ENCODE peak calls at places on chromosomes 12 and 14, in five cellular contexts. K is aorta; T is substantia nigra; Z is MCF 10A; A is activated CD4-positive, alpha-beta T cell treated with anti-CD3 and anti-CD28 coated beads, Interleukin-2, amount 50 U/mL, for 48 hours. N is an unnamed sample.
A peak's percentile ranks its signal among the peaks of the same experiment; 100 is the strongest.

GRCh38 chr12:24943947-24944597 is 4.8 kb downstream of the BCAT1 start:
- DNase-seq in K (no peak), T (no peak), Z (no peak), A (no peak), N (no peak)

GRCh38 chr12:42691991-42692557 is 102.5 kb upstream of the PRICKLE1 start:
- DNase-seq in K (no peak), T (no peak), Z (no peak), A (no peak), N (no peak)

GRCh38 chr12:57551637-57552305 is 1.9 kb downstream of the KIF5A start:
- DNase-seq in K (no peak), T (no peak), Z (no peak), A (no peak), N (no peak)

GRCh38 chr12:101050631-101051030 is 159.4 kb downstream of the SLC5A8 start:
- DNase-seq in K (no peak), T (no peak), Z (no peak), A (no peak), N (no peak)

GRCh38 chr14:72053662-72054061 is 121.4 kb downstream of the RGS6 start:
- DNase-seq in K (no peak), T (no peak), Z (no peak), A (no peak), N (no peak)

GRCh38 chr14:62696969-62697328 is 348.3 kb downstream of the KCNH5 start:
- DNase-seq in K (no peak), T (no peak), Z (no peak), A (no peak), N (no peak)

GRCh38 chr14:79044894-79045624 is 874.9 kb downstream of the NRXN3 start:
- DNase-seq in K (no peak), T (no peak), Z (peak; percentile 97), A (no peak), N (peak; percentile 10)

GRCh38 chr12:71900091-71900490 is 38.6 kb upstream of the TPH2 start:
- DNase-seq in K (no peak), T (no peak), Z (peak; percentile 21), A (no peak), N (no peak)

GRCh38 chr12:10722905-10723866 is at the start of gene YBX3:
- DNase-seq in K (peak; percentile 93), T (peak; percentile 67), Z (peak; percentile 91), A (peak; percentile 65), N (peak; percentile 90)

GRCh38 chr12:82412246-82412645 is 53.9 kb downstream of the METTL25 start:
- DNase-seq in K (no peak), T (no peak), Z (peak; percentile 37), A (no peak), N (no peak)

GRCh38 chr14:104801284-104802119 is 601 bp downstream of the ZBTB42 start:
- DNase-seq in K (peak; percentile 44), T (no peak), Z (no peak), A (no peak), N (peak; percentile 56)

GRCh38 chr14:104295681-104296387 is 157.4 kb downstream of the KIF26A start:
- DNase-seq in K (peak; percentile 25), T (no peak), Z (no peak), A (no peak), N (peak; percentile 43)

GRCh38 chr14:99378782-99379214 is 101.9 kb downstream of the SETD3 start:
- DNase-seq in K (no peak), T (no peak), Z (peak; percentile 72), A (no peak), N (no peak)

GRCh38 chr14:57302883-57303282 is 34.1 kb downstream of the AP5M1 start:
- DNase-seq in K (no peak), T (no peak), Z (peak; percentile 32), A (no peak), N (no peak)

GRCh38 chr12:3554547-3555115 is 63.6 kb downstream of the PRMT8 start:
- DNase-seq in K (no peak), T (no peak), Z (no peak), A (no peak), N (no peak)

GRCh38 chr14:23483216-23483854 is 13.8 kb downstream of the NGDN start:
- DNase-seq in K (no peak), T (peak; percentile 81), Z (peak; percentile 2), A (peak; percentile 8), N (no peak)

GRCh38 chr12:101935769-101936741 is 58.7 kb downstream of the DRAM1 start:
- DNase-seq in K (peak; percentile 56), T (no peak), Z (peak; percentile 91), A (peak; percentile 10), N (no peak)

GRCh38 chr14:100192250-100192671 is 32.8 kb upstream of the DEGS2 start:
- DNase-seq in K (peak; percentile 54), T (peak; percentile 32), Z (no peak), A (no peak), N (peak; percentile 58)

GRCh38 chr12:130568041-130568440 is 148.1 kb downstream of the RIMBP2 start:
- DNase-seq in K (no peak), T (no peak), Z (no peak), A (no peak), N (no peak)

GRCh38 chr12:62898568-62898967 is 36.4 kb downstream of the PPM1H start:
- DNase-seq in K (no peak), T (no peak), Z (peak; percentile 6), A (no peak), N (no peak)

GRCh38 chr12:105257321-105257728 is 21.4 kb upstream of the APPL2 start:
- DNase-seq in K (no peak), T (no peak), Z (peak; percentile 77), A (no peak), N (no peak)

GRCh38 chr14:90624228-90624627 is 192.0 kb downstream of the TTC7B start:
- DNase-seq in K (peak; percentile 84), T (no peak), Z (peak; percentile 94), A (no peak), N (no peak)

GRCh38 chr14:65070710-65071033 is 31.6 kb downstream of the MAX start:
- DNase-seq in K (no peak), T (peak; percentile 69), Z (no peak), A (no peak), N (no peak)

GRCh38 chr12:95545731-95546490 is 5.4 kb downstream of the USP44 start:
- DNase-seq in K (no peak), T (no peak), Z (no peak), A (no peak), N (no peak)

GRCh38 chr14:31858868-31859267 is 218.2 kb upstream of the ARHGAP5 start:
- DNase-seq in K (no peak), T (no peak), Z (peak; percentile 2), A (no peak), N (no peak)

GRCh38 chr14:99261916-99262787 is 9.8 kb downstream of the BCL11B start:
- DNase-seq in K (no peak), T (no peak), Z (no peak), A (peak; percentile 78), N (no peak)

GRCh38 chr14:81618695-81619094 is 85.0 kb upstream of the SEL1L start:
- DNase-seq in K (no peak), T (no peak), Z (no peak), A (no peak), N (peak; percentile 37)

GRCh38 chr12:48857278-48857994 is 5.5 kb upstream of the DDX23 start:
- DNase-seq in K (no peak), T (no peak), Z (no peak), A (no peak), N (no peak)

GRCh38 chr14:74938873-74939495 is 15.9 kb upstream of the RPS6KL1 start:
- DNase-seq in K (no peak), T (no peak), Z (no peak), A (no peak), N (no peak)

GRCh38 chr12:129052373-129052772 is 199.1 kb downstream of the GLT1D1 start:
- DNase-seq in K (no peak), T (no peak), Z (no peak), A (no peak), N (no peak)